ENCODE peak calls at places on chromosomes 12 and 14, in five cellular contexts. N, E, K, X and Y are unnamed samples.

GRCh38 chr12:54052745-54053624 is 650 bp upstream of the HOXC4 start:
- DNase-seq in N (no peak), E (no peak), K (no peak), X (no peak), Y (no peak)

GRCh38 chr14:105700622-105701288 is 174.4 kb downstream of the TMEM121 start:
- DNase-seq in N (no peak), E (peak), K (no peak), X (no peak), Y (no peak)

GRCh38 chr12:2795291-2796186 is 769 bp downstream of the FKBP4 start:
- DNase-seq in N (peak), E (peak), K (no peak), X (peak), Y (peak)

GRCh38 chr12:100382327-100382726 is 25.5 kb downstream of the SLC17A8 start:
- DNase-seq in N (no peak), E (no peak), K (no peak), X (no peak), Y (no peak)

GRCh38 chr14:55339770-55340169 is 68.5 kb downstream of the FBXO34 start:
- DNase-seq in N (no peak), E (no peak), K (no peak), X (no peak), Y (no peak)

GRCh38 chr12:104749555-104749954 is 208.5 kb downstream of the SLC41A2 start:
- DNase-seq in N (no peak), E (no peak), K (no peak), X (no peak), Y (no peak)

GRCh38 chr14:52455291-52456088 is 96.8 kb downstream of the TXNDC16 start:
- DNase-seq in N (no peak), E (no peak), K (peak), X (no peak), Y (no peak)

GRCh38 chr12:115079760-115080159 is 395.8 kb upstream of the TBX3 start:
- DNase-seq in N (no peak), E (no peak), K (no peak), X (no peak), Y (no peak)

GRCh38 chr12:98084950-98085349 is 430.4 kb upstream of the TMPO start:
- DNase-seq in N (no peak), E (no peak), K (no peak), X (no peak), Y (no peak)

GRCh38 chr12:68749861-68750260 is 3.9 kb downstream of the SLC35E3 start:
- DNase-seq in N (no peak), E (no peak), K (no peak), X (no peak), Y (no peak)

GRCh38 chr14:31927348-31927826 is 149.7 kb upstream of the ARHGAP5 start:
- DNase-seq in N (peak), E (no peak), K (peak), X (peak), Y (no peak)

GRCh38 chr14:79293482-79293881 is 917.8 kb downstream of the DIO2 start:
- DNase-seq in N (no peak), E (no peak), K (no peak), X (no peak), Y (no peak)

GRCh38 chr12:106893451-106893850 is 62.3 kb upstream of the TMEM263 start:
- DNase-seq in N (no peak), E (no peak), K (no peak), X (no peak), Y (no peak)

GRCh38 chr12:102480401-102480800 is at the start of gene IGF1:
- DNase-seq in N (no peak), E (no peak), K (no peak), X (no peak), Y (no peak)

GRCh38 chr14:68466491-68466977 is 326.3 kb downstream of the ZFP36L1 start:
- DNase-seq in N (no peak), E (no peak), K (peak), X (no peak), Y (no peak)

GRCh38 chr14:91378945-91379932 is 38.4 kb downstream of the CCDC88C start:
- DNase-seq in N (no peak), E (no peak), K (no peak), X (no peak), Y (peak)

GRCh38 chr12:117236456-117237001 is 46.3 kb upstream of the FBXO21 start:
- DNase-seq in N (peak), E (peak), K (peak), X (peak), Y (peak)

GRCh38 chr12:25322918-25323773 is 72.4 kb upstream of the KRAS start:
- DNase-seq in N (no peak), E (no peak), K (no peak), X (no peak), Y (no peak)

GRCh38 chr12:98821849-98822248 is 176.8 kb downstream of the APAF1 start:
- DNase-seq in N (no peak), E (no peak), K (no peak), X (no peak), Y (no peak)

GRCh38 chr12:32217354-32218310 is 111.0 kb downstream of the BICD1 start:
- DNase-seq in N (no peak), E (no peak), K (peak), X (no peak), Y (peak)

GRCh38 chr12:110819646-110820045 is 27.1 kb upstream of the CCDC63 start:
- DNase-seq in N (no peak), E (no peak), K (no peak), X (no peak), Y (no peak)
- TF ChIP-seq CTCF in N (no peak), E (no peak), K (no peak), X (no peak), Y (no peak)

DNA sequence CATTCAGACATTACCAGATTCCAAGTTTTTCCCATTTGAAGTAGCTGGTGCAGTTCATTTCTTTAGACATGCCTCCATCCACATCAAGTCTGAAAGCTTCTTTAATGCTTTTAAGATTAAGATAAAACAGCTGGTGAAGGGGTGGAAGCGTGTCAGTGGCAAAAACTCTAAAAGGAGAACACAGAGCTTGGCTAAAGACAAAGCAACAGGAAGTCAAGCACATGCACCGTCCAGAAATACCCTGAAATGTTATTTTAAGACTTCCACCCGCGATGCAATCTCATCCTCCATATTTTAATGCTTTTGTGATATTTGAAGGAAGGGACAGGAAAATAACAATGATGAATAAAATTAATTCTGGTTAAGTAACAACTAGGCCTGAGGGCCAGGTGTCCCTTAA is 31.8 kb downstream of the PPM1H start:
- DNase-seq in N (no peak), E (no peak), K (no peak), X (no peak), Y (no peak)
- H3K4me3 ChIP-seq in N (no peak), E (no peak), K (no peak), X (no peak), Y (no peak)

GRCh38 chr14:103692159-103692558 is 23.1 kb downstream of the XRCC3 start:
- DNase-seq in N (no peak), E (no peak), K (no peak), X (peak), Y (no peak)

GRCh38 chr14:103694572-103695026 is 20.7 kb downstream of the XRCC3 start:
- DNase-seq in N (no peak), E (no peak), K (no peak), X (peak), Y (no peak)

GRCh38 chr14:103693514-103693913 is 21.7 kb downstream of the XRCC3 start:
- DNase-seq in N (no peak), E (no peak), K (no peak), X (peak), Y (peak)

GRCh38 chr14:103690332-103690731 is 24.9 kb downstream of the XRCC3 start:
- DNase-seq in N (no peak), E (no peak), K (no peak), X (no peak), Y (no peak)

DNA sequence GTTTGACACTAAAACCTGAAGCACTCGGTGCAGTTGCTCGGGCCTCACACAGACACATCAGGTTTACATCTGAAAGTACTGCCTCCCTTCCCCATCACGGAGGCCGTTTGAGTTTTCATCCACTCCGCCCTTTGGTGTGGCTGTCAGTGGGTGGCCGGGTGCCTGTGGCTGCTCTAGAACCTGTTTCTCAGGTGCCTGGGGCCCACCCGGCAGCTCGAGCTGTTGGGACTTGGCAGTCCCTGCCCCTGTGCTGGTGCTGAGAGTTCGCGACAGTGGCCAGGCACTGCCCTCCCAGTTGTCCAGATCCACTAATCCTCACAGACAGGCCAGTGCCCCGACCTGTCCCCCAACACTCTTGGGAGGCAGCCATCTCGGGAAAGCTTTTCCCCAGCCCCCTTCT is 22.4 kb downstream of the XRCC3 start:
- DNase-seq in N (no peak), E (no peak), K (no peak), X (peak), Y (no peak)
- TF ChIP-seq CTCF in N (no peak), E (no peak), K (no peak), X (no peak), Y (no peak)

GRCh38 chr12:125856899-125857298 is 791.7 kb downstream of the AACS start:
- DNase-seq in N (no peak), E (no peak), K (no peak), X (no peak), Y (no peak)

GRCh38 chr12:125856366-125856765 is 791.1 kb downstream of the AACS start:
- DNase-seq in N (no peak), E (no peak), K (no peak), X (no peak), Y (no peak)

GRCh38 chr12:125860672-125861288 is 795.5 kb downstream of the AACS start:
- DNase-seq in N (no peak), E (no peak), K (no peak), X (no peak), Y (peak)

DNA sequence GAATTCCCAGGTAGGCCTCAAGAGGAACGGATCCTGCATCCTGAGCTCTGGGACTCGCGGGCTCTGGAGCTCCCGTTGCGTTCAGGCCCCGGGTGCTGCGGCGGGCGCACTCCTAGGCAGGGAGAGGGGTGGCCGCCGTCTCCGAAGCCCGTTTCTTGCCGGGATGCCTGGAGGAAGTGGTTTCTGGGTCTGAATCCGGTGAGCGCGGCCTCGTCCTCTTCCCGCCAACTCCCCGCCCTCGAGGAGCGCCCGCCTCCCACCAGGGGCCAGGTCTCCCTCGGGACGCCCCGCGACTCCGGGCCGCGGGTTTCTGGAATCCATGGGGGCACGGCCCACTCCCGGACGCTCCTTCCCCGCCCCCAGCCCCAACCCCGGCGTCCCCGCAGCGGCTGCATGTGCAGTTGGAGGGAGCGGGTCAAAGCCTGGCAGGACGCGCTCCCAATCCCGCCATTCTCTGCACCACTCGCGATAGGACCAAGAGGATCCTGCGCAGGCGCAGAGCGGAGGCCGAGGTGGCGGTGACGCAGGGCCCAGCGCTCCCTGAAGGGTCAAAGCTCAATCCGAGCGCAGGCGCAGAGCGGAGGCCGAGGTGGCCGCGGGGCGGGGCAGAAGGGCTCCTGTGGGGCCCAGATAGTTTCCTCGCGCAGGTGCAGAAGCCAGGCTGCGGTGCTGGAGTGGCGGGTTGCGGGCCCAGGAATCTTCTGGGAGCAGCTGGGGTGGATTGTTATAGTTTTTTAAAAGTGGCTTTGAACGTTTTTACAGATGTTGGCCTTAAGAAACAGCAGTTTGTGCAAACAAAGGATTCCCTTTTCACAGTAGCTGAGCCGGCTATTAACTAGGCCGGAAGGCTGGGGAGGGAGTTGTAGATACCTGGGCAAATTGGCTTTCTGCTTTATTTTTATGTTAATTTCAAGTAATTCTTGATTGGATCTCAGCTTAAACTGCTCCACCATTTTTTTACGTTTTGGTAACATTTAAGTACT is 796.4 kb downstream of the AACS start:
- DNase-seq in N (peak), E (peak), K (no peak), X (peak), Y (peak)
- H3K4me3 ChIP-seq in N (peak), E (peak), K (no peak), X (peak), Y (no peak)

DNA sequence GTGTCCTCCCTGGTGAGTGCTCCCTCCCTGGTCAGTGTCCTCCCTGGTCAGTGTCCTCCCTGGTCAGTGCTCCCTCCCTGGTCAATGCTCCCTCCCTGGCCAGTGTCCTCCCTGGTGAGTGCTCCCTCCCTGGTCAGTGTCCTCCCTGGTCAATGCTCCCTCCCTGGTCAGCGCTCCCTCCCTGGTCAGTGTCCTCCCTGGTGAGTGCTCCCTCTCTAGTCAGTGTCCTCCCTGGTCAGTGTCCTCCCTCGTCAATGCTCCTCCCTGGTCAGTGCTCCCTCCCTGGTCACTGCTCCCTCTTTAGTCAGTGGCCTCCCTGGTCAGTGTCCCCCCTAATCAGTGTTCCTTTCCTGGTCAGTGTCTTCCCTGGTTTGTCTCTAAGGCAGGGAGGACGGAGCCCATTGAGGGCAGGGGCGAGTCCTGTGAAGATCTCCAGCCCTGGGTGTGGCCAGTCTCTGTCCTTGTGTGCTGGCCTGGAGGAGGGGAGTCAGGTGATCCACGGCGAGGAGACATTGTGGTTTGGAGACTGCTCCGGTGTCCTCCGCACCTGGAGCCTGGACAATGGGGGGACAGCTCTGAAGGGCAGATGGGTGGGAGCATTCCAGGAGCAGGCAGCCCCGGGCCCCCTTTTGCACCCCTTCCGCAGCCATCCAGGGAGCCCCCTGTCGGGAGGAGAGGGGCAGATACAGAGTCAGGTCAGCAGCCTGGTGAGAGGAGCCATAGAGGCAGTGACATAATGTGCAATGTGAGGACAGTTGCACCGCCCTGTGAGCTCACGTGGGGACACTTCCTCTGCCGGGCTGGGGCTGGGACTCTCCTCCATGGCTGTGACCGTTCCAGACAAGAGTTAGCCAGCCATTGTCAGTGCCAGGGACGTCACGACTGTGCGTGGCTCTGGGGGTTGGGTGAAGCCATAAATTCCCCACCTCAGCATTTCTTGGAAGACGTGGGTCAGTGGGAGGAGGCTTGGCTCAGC is 93.4 kb downstream of the ADGRD1 start:
- DNase-seq in N (peak), E (peak), K (no peak), X (peak), Y (peak)
- TF ChIP-seq CTCF in N (no peak), E (no peak), K (no peak), X (no peak), Y (no peak)

DNA sequence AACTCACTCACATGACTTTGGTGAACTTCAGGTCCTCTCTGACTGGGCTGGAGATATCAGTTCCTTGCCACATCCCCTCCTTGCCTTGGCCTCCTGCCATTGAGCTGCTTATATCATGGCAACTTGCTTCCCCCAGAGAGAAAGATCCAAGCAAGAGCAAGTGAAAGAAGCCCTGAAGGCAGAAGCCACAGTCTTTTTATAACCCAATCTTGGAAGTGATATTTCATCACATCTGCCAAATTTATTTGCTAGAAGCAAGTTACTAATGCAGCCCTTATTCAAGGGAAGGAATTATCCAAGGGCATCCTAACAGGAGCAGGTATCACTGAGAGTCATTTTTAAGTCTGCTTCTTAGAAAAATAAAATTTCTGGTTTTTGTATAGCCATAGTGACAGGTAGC is 127.8 kb downstream of the SLC38A4 start:
- DNase-seq in N (no peak), E (no peak), K (no peak), X (no peak), Y (no peak)
- H3K4me3 ChIP-seq in N (no peak), E (no peak), K (no peak), X (no peak), Y (no peak)

GRCh38 chr12:5989621-5990020 is 44.6 kb upstream of the ANO2 start:
- DNase-seq in N (no peak), E (no peak), K (no peak), X (no peak), Y (no peak)

GRCh38 chr12:5988088-5988487 is 43.0 kb upstream of the ANO2 start:
- DNase-seq in N (no peak), E (no peak), K (no peak), X (no peak), Y (no peak)

GRCh38 chr12:5985471-5985870 is 40.4 kb upstream of the ANO2 start:
- DNase-seq in N (no peak), E (no peak), K (no peak), X (no peak), Y (no peak)

GRCh38 chr12:5987573-5987972 is 42.5 kb upstream of the ANO2 start:
- DNase-seq in N (no peak), E (no peak), K (no peak), X (no peak), Y (no peak)

GRCh38 chr12:5988659-5989116 is 43.6 kb upstream of the ANO2 start:
- DNase-seq in N (peak), E (peak), K (peak), X (peak), Y (peak)
- TF ChIP-seq CTCF in N (peak), E (peak), K (peak), X (peak), Y (peak)

DNA sequence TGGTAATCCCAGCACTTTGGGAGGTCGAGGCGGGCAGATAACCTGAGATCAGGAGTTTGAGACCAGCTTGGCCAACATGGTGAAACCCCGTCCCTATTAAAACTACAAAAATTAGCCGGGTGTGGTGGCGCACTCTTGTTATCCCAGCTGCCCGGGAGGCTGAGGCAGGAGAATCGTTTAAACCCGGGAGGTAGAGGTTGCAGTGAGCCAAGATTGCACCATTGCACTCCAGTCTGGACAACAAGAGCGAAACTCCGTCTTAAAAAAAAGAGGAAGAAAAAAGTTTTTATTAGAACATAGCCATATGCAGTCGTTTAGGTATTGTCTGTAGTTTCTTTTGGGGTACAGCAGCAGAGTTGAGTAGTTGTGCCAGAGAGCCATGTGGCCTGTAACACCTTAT is 2.0 kb downstream of the ADIPOR2 start:
- DNase-seq in N (no peak), E (no peak), K (no peak), X (no peak), Y (no peak)
- H3K4me3 ChIP-seq in N (no peak), E (no peak), K (no peak), X (no peak), Y (no peak)